ENCODE peak calls at places on chromosomes 16 and 17, in seven cellular contexts. X is H1, E is IMR-90, I is mesenchymal stem cell, O is neuronal stem cell, S is H9, D is mesendoderm. J is an unnamed sample.

GRCh38 chr16:2611499-2611862 is 70.8 kb upstream of the KCTD5 start:
- DNase-seq in O (no peak), I (no peak), D (no peak), X (no peak), S (no peak), E (no peak), J (no peak)

GRCh38 chr16:69762843-69763556 is 868 bp downstream of the WWP2 start:
- DNase-seq in I (peak; percentile 44), X (no peak), E (peak; percentile 49), S (no peak), O (no peak), D (peak; percentile 44), J (peak; percentile 25)

GRCh38 chr17:69326302-69327059 is 452 bp downstream of the ABCA5 start:
- DNase-seq in D (peak; percentile 11), E (peak; percentile 26), X (no peak), I (peak; percentile 81), O (peak; percentile 5), S (no peak), J (peak; percentile 45)

GRCh38 chr16:17335826-17336492 is 134.8 kb downstream of the XYLT1 start:
- DNase-seq in O (no peak), D (no peak), X (no peak), S (no peak), I (no peak), E (peak; percentile 19), J (no peak)

GRCh38 chr17:14513835-14514234 is 213.0 kb downstream of the HS3ST3B1 start:
- DNase-seq in O (no peak), S (peak; percentile 58), D (peak; percentile 28), E (no peak), X (no peak), I (no peak), J (no peak)

GRCh38 chr16:48011888-48012658 is 143.7 kb downstream of the ABCC12 start:
- DNase-seq in O (no peak), I (no peak), E (no peak), X (no peak), S (peak; percentile 10), D (no peak), J (no peak)

GRCh38 chr17:49013311-49014205 is 16.4 kb downstream of the IGF2BP1 start:
- DNase-seq in D (peak; percentile 94), X (peak; percentile 56), I (peak; percentile 57), S (peak; percentile 94), E (no peak), O (peak; percentile 90), J (no peak)

GRCh38 chr17:83079766-83080616 is 582 bp downstream of the METRNL start:
- DNase-seq in I (no peak), S (no peak), E (no peak), X (no peak), D (no peak), O (no peak), J (no peak)

GRCh38 chr16:14301150-14302030 is 230.3 kb downstream of the MRTFB start:
- DNase-seq in X (no peak), E (no peak), D (peak; percentile 65), O (no peak), S (peak; percentile 32), I (peak; percentile 51), J (peak; percentile 56)

DNA sequence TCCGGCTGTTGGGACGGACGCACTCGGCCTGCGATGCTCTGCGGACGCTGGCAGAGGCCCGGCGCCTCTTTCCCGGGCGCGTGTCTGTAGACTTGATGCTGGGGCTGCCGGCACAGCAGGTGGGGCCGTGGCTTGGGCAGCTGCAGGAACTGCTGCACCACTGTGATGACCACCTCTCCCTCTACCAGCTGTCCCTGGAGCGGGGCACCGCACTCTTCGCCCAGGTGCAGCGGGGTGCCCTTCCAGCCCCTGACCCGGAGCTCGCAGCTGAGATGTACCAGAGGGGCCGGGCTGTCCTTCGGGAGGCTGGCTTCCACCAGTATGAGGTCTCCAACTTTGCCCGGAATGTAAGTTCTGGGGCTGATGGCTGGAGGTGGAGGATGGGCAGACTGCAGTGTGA is 3.5 kb downstream of the RSAD1 start:
- DNase-seq in X (no peak), I (no peak), D (no peak), O (no peak), S (no peak), E (no peak), J (no peak)
- H3K27ac ChIP-seq in X (no peak overlapping the region), I (no peak overlapping the region), D (no peak overlapping the region), O (no peak overlapping the region), S (no peak overlapping the region), E (no peak overlapping the region), J (no peak overlapping the region)

GRCh38 chr17:39225974-39226683 is 384 bp upstream of the STAC2 start:
- DNase-seq in X (peak; percentile 81), E (peak; percentile 20), O (peak; percentile 91), D (peak; percentile 91), S (peak; percentile 100), I (peak; percentile 50), J (no peak)

GRCh38 chr17:39225308-39225973 is at the start of gene STAC2:
- DNase-seq in D (no peak), S (no peak), I (no peak), E (no peak), X (no peak), O (no peak), J (no peak)

GRCh38 chr17:39224778-39225307 is 902 bp downstream of the STAC2 start:
- DNase-seq in S (no peak), O (no peak), I (no peak), D (no peak), E (no peak), X (no peak), J (no peak)

GRCh38 chr17:39222866-39223834 is 2.6 kb downstream of the STAC2 start:
- DNase-seq in D (no peak), I (no peak), S (no peak), X (no peak), E (no peak), O (no peak), J (no peak)

GRCh38 chr17:39223907-39224777 is 1.6 kb downstream of the STAC2 start:
- DNase-seq in E (no peak), D (no peak), S (no peak), O (no peak), I (no peak), X (no peak), J (no peak)
- H3K9ac ChIP-seq in E (no peak overlapping the region), D (peak overlapping the region; percentile 45), S (no peak overlapping the region), O (no peak overlapping the region), I (no peak overlapping the region), X (no peak overlapping the region), J (no peak overlapping the region)

DNA sequence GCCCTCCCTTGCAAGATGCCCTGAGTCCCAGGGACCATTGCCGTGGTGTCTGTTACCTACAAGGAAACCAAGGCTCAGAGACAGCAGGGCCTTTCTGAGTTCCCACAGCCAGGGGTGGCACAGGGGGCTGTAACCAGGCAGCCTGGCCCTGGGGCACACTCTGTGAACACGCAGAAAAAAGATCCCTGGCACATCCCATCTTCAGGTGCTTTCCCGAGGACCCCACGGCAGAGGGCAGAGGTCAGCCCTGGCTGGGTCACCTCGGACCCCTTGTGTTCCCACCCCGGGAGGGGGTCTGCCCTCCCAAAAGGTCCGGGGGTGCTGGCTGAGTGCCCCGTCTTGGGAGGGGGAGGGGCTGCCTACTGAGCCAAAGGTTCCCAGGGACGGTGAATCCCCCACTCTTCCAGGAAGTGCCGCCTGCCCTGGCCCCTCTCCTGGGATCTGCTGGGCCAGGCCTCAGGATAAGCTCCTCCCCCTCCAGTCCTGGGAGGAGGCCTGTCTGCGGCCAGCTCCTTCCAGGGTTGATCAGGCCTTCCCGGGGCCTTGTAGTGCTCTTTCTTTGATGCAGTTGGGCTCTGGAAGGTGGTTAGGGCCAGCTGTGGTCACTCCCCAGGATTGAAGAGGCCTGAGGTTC is 8.1 kb downstream of the GLIS2 start:
- DNase-seq in S (peak; percentile 78), I (peak; percentile 79), X (no peak), D (peak; percentile 77), O (no peak), E (peak; percentile 42), J (no peak)
- H2BK120ac ChIP-seq in S (no peak overlapping the region), I (no peak overlapping the region), X (no peak overlapping the region), D (no peak overlapping the region), O (no peak overlapping the region), E (no peak overlapping the region), J (peak overlapping the region; percentile 2)

DNA sequence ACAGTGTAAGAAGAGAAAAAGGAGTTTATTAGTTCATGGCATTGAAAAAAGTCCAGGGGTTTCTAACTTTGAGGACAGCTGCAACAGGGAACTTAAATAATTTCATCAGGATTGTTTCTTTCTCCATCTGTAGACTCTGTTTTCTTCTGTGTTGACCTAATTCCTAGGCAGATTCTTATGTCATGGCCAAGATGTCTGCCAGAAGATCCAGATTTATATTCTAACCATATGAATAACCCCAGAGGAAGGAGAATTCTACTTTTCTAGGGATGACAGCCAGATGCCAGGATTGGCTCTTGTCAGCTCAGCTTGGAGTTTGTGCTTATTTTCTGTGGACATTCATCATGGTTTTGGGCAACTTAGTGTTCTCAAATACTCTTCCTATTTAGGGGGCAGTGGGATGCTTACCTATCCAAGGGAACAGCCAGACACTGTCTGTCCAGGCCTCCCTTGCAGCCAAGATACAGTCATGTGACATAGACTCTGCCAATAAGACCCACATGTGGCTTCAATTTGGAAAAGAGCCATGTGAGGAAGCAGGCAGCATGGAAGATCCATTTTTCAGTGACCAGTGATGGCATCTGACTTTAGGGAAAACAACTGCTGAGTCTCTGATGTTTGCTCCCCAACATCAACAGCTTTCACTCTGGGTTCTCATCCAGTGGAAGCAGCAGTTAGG is 18.2 kb downstream of the PCTP start:
- DNase-seq in X (no peak), S (no peak), I (no peak), O (no peak), E (peak; percentile 24), D (no peak), J (no peak)
- H3K27ac ChIP-seq in X (no peak overlapping the region), S (no peak overlapping the region), I (no peak overlapping the region), O (no peak overlapping the region), E (peak overlapping the region; percentile 70), D (no peak overlapping the region), J (peak overlapping the region; percentile 37)

GRCh38 chr17:78790552-78790951 is 8.5 kb upstream of the CYTH1 start:
- DNase-seq in X (no peak), S (no peak), I (no peak), O (no peak), D (no peak), E (no peak), J (peak; percentile 87)

GRCh38 chr17:78788451-78788850 is 6.4 kb upstream of the CYTH1 start:
- DNase-seq in X (no peak), E (no peak), O (no peak), S (no peak), D (no peak), I (no peak), J (no peak)

GRCh38 chr17:78789149-78789662 is 7.1 kb upstream of the CYTH1 start:
- DNase-seq in D (no peak), X (no peak), S (no peak), O (no peak), I (no peak), E (no peak), J (no peak)

GRCh38 chr17:78787444-78787843 is 5.4 kb upstream of the CYTH1 start:
- DNase-seq in D (no peak), S (no peak), X (no peak), O (no peak), I (no peak), E (no peak), J (peak; percentile 45)

GRCh38 chr17:78789663-78790181 is 7.6 kb upstream of the CYTH1 start:
- DNase-seq in E (peak; percentile 89), O (no peak), I (peak; percentile 32), S (no peak), X (no peak), D (no peak), J (no peak)
- H3K9ac ChIP-seq in E (peak overlapping the region; percentile 15), O (no peak overlapping the region), I (peak overlapping the region; percentile 47), S (no peak overlapping the region), X (no peak overlapping the region), D (no peak overlapping the region), J (no peak overlapping the region)

J was measured in trophoblast cell.